ENCODE peak calls at places on chromosomes 12 and 14, in nine cellular contexts. N, U, Y, C, S, G, A, E and D are unnamed samples.

GRCh38 chr14:58805605-58806358 is 168.0 kb downstream of the DACT1 start:
- DNase-seq in N (no peak), U (no peak), Y (no peak), C (peak), S (no peak), G (no peak), A (no peak), E (no peak), D (no peak)

GRCh38 chr12:69519871-69520270 is 49.7 kb downstream of the FRS2 start:
- DNase-seq in N (no peak), U (no peak), Y (no peak), C (peak), S (no peak), G (no peak), A (no peak), E (no peak), D (no peak)

GRCh38 chr12:19248929-19249602 is 119.5 kb downstream of the PLEKHA5 start:
- DNase-seq in N (no peak), U (no peak), Y (no peak), C (peak), S (no peak), G (no peak), A (no peak), E (no peak), D (no peak)

GRCh38 chr12:53232641-53233538 is 881 bp upstream of the RARG start:
- DNase-seq in N (peak), U (no peak), Y (peak), C (peak), S (no peak), G (no peak), A (no peak), E (peak), D (no peak)

GRCh38 chr14:71525663-71526246 is 406.5 kb upstream of the RGS6 start:
- DNase-seq in N (no peak), U (no peak), Y (no peak), C (no peak), S (no peak), G (no peak), A (no peak), E (no peak), D (no peak)

GRCh38 chr14:51219473-51220448 is 20.3 kb upstream of the TMX1 start:
- DNase-seq in N (no peak), U (peak), Y (no peak), C (peak), S (no peak), G (no peak), A (no peak), E (no peak), D (no peak)

GRCh38 chr12:2970744-2971143 is 11.5 kb downstream of the TEAD4 start:
- DNase-seq in N (no peak), U (no peak), Y (no peak), C (no peak), S (no peak), G (no peak), A (no peak), E (no peak), D (no peak)

GRCh38 chr12:8648598-8649205 is 13.9 kb downstream of the MFAP5 start:
- DNase-seq in N (no peak), U (peak), Y (no peak), C (no peak), S (no peak), G (peak), A (peak), E (no peak), D (no peak)

GRCh38 chr14:100221419-100222218 is 17.3 kb upstream of the YY1 start:
- DNase-seq in N (peak), U (peak), Y (no peak), C (peak), S (no peak), G (peak), A (peak), E (peak), D (no peak)

GRCh38 chr12:92628476-92628875 is 74.3 kb upstream of the PLEKHG7 start:
- DNase-seq in N (no peak), U (no peak), Y (no peak), C (peak), S (no peak), G (no peak), A (no peak), E (no peak), D (no peak)

GRCh38 chr12:111393700-111394275 is 11.9 kb upstream of the SH2B3 start:
- DNase-seq in N (peak), U (no peak), Y (peak), C (no peak), S (no peak), G (no peak), A (no peak), E (peak), D (no peak)

GRCh38 chr14:74910556-74910955 is 12.5 kb downstream of the RPS6KL1 start:
- DNase-seq in N (no peak), U (no peak), Y (peak), C (no peak), S (no peak), G (no peak), A (no peak), E (no peak), D (no peak)

GRCh38 chr12:13120431-13120830 is 17.0 kb upstream of the GSG1 start:
- DNase-seq in N (no peak), U (no peak), Y (no peak), C (no peak), S (no peak), G (no peak), A (no peak), E (no peak), D (no peak)

GRCh38 chr12:4251228-4251891 is 22.2 kb upstream of the CCND2 start:
- DNase-seq in N (no peak), U (no peak), Y (no peak), C (no peak), S (no peak), G (no peak), A (no peak), E (no peak), D (no peak)

GRCh38 chr12:105882404-105882803 is 256.4 kb downstream of the NUAK1 start:
- DNase-seq in N (peak), U (no peak), Y (peak), C (peak), S (no peak), G (no peak), A (no peak), E (no peak), D (no peak)

GRCh38 chr12:104720346-104721064 is 237.6 kb downstream of the SLC41A2 start:
- DNase-seq in N (no peak), U (peak), Y (no peak), C (peak), S (no peak), G (peak), A (no peak), E (no peak), D (no peak)

GRCh38 chr14:69101331-69101826 is 51.5 kb downstream of the DCAF5 start:
- DNase-seq in N (no peak), U (peak), Y (peak), C (peak), S (no peak), G (no peak), A (no peak), E (no peak), D (no peak)

GRCh38 chr14:85122690-85123089 is 407.3 kb upstream of the FLRT2 start:
- DNase-seq in N (no peak), U (no peak), Y (no peak), C (peak), S (no peak), G (no peak), A (no peak), E (no peak), D (no peak)

GRCh38 chr12:49588761-49589516 is 16.5 kb downstream of the FAM186B start:
- DNase-seq in N (no peak), U (no peak), Y (no peak), C (no peak), S (no peak), G (no peak), A (no peak), E (no peak), D (no peak)

GRCh38 chr12:67766370-67766769 is 117.8 kb downstream of the DYRK2 start:
- DNase-seq in N (no peak), U (no peak), Y (no peak), C (peak), S (no peak), G (no peak), A (no peak), E (no peak), D (no peak)

GRCh38 chr12:88419794-88420193 is 160.5 kb downstream of the KITLG start:
- DNase-seq in N (no peak), U (no peak), Y (no peak), C (peak), S (no peak), G (no peak), A (no peak), E (no peak), D (no peak)

GRCh38 chr12:107736914-107737313 is 24.0 kb downstream of the PRDM4 start:
- DNase-seq in N (no peak), U (peak), Y (no peak), C (no peak), S (no peak), G (peak), A (peak), E (no peak), D (no peak)

GRCh38 chr12:107730942-107731341 is 30.0 kb downstream of the PRDM4 start:
- DNase-seq in N (no peak), U (no peak), Y (no peak), C (no peak), S (no peak), G (no peak), A (no peak), E (no peak), D (no peak)

GRCh38 chr12:107734139-107734538 is 26.8 kb downstream of the PRDM4 start:
- DNase-seq in N (no peak), U (no peak), Y (no peak), C (no peak), S (no peak), G (no peak), A (no peak), E (no peak), D (no peak)

GRCh38 chr12:107732365-107732764 is 28.6 kb downstream of the PRDM4 start:
- DNase-seq in N (no peak), U (no peak), Y (no peak), C (no peak), S (no peak), G (no peak), A (no peak), E (no peak), D (peak)

GRCh38 chr12:107731376-107731775 is 29.6 kb downstream of the PRDM4 start:
- DNase-seq in N (no peak), U (peak), Y (no peak), C (no peak), S (no peak), G (peak), A (peak), E (no peak), D (no peak)
- TF ChIP-seq CTCF in N (no peak), U (no peak), Y (no peak), C (no peak), S (no peak), G (no peak), A (no peak), E (no peak), D (no peak)

GRCh38 chr14:94542111-94542810 is 19.0 kb upstream of the SERPINA4 start:
- DNase-seq in N (no peak), U (peak), Y (no peak), C (peak), S (no peak), G (no peak), A (no peak), E (no peak), D (no peak)

GRCh38 chr14:94539181-94539580 is 22.1 kb upstream of the SERPINA4 start:
- DNase-seq in N (no peak), U (no peak), Y (no peak), C (no peak), S (no peak), G (no peak), A (no peak), E (no peak), D (no peak)

GRCh38 chr14:94538070-94538740 is 23.0 kb upstream of the SERPINA4 start:
- DNase-seq in N (no peak), U (peak), Y (no peak), C (no peak), S (no peak), G (no peak), A (no peak), E (no peak), D (no peak)

GRCh38 chr14:94541234-94541975 is 19.8 kb upstream of the SERPINA4 start:
- DNase-seq in N (no peak), U (no peak), Y (no peak), C (no peak), S (no peak), G (no peak), A (no peak), E (no peak), D (no peak)

DNA sequence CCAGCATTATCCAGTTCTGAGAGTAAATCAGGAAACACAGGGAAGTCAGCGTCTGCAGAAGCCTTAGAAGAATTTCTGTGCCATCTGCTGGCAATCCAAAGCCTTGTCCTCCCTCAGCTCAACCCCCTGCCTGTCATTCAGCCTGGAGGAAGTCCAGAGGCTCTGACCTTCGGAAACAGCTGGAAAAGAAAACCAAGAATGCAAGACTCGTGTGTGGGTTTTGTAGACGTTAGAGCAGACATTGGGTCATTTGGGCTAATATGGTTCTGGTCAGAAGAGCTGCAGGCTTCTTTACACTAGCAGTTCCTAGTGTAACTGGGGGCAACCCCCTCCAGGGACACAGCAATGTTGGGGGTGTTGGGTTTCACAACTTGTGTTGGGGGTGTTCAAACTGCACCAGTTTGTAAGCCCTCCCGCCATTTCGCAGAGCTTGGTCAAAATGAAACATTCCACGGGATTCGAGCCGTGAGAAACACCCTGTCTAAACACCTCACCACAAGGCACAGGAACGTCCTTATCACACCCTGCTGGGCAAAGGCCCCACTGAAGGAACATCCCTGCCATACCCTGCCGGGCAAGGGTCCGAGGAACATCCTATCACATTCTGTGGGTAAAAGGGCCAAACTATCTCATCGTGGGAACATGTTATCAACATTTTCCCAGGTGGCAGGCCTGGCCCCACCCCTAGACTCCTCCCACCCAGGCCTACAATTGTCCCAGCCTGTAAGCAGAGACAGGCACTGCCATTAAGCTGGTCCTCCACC is 21.0 kb upstream of the SERPINA4 start:
- DNase-seq in N (no peak), U (peak), Y (no peak), C (no peak), S (no peak), G (no peak), A (no peak), E (no peak), D (peak)
- TF ChIP-seq CTCF in N (no peak), U (no peak), Y (no peak), C (no peak), S (no peak), G (no peak), A (no peak), E (no peak), D (no peak)

DNA sequence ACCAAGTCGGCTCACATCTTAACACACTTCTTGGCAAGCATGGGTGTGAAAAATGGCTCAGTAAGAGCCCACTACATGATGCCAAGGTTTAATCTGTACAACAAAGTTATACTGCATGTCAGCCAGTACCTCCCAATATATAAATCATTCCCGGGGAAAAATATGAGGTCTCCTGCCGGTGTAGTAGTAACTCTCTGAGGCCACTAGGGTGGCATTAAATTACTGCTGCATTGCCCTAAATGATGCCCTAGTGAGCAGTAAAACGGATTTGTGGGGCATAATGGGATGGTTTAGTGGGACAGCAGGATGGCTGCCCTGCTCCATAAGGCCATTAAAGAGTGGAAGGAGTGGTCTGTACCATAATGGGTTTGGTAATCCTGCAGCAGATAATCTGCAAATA is 267.7 kb downstream of the MED13L start:
- DNase-seq in N (no peak), U (no peak), Y (no peak), C (no peak), S (no peak), G (no peak), A (no peak), E (no peak), D (no peak)
- TF ChIP-seq CTCF in N (peak), U (peak), Y (peak), C (no peak), S (peak), G (peak), A (peak), E (peak), D (peak)

DNA sequence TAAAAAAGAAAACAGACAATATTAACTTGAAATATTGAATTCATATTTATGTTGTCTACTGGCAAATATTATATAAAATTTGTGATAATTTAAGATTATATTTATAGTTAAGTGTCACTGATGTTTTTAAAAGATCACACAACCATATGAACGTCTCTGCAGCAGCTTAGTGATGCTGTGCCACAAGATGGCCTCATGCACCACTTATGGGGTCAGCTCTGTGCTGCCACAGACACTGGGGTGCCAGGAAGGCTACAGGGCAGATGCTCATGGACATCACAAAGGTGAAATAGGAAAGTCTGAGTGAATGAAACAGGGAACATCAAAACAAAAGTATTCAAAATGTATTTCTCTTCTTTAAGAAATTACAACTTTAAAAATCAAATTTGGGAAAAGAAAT is 13.1 kb downstream of the ATXN3 start:
- DNase-seq in N (no peak), U (no peak), Y (peak), C (no peak), S (no peak), G (no peak), A (no peak), E (no peak), D (no peak)
- TF ChIP-seq CTCF in N (no peak), U (peak), Y (peak), C (no peak), S (no peak), G (peak), A (peak), E (no peak), D (no peak)

DNA sequence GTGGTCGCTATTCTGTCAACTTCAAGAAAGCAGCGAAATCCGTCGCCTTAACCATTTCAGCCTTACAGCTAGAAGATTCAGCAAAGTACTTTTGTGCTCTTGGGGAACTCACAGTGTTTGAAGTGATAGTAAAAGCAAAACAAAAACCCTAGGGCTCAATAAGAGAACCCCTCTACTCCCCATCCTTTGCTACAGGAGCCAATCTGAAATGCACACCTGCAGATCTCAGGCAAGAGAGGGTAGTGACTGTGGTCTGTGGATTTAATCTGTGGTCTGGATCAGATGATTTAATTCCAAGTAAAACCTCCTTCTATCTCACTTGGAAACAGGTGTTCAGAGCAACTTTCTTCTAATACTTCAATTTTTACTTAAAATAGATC is 422.9 kb upstream of the OR4E1 start:
- DNase-seq in N (no peak), U (no peak), Y (no peak), C (no peak), S (no peak), G (no peak), A (no peak), E (no peak), D (no peak)
- TF ChIP-seq CTCF in N (no peak), U (no peak), Y (no peak), C (no peak), S (no peak), G (no peak), A (no peak), E (no peak), D (no peak)

GRCh38 chr14:45201908-45202307 is 51.1 kb downstream of the MIS18BP1 start:
- DNase-seq in N (no peak), U (peak), Y (peak), C (peak), S (no peak), G (peak), A (no peak), E (no peak), D (peak)
- TF ChIP-seq CTCF in N (no peak), U (peak), Y (no peak), C (no peak), S (no peak), G (peak), A (peak), E (no peak), D (no peak)

GRCh38 chr12:752673-753400 is 458 bp downstream of the WNK1 start:
- DNase-seq in N (peak), U (peak), Y (peak), C (peak), S (peak), G (peak), A (no peak), E (peak), D (peak)
- TF ChIP-seq CTCF in N (peak), U (no peak), Y (peak), C (no peak), S (no peak), G (peak), A (peak), E (peak), D (peak)

DNA sequence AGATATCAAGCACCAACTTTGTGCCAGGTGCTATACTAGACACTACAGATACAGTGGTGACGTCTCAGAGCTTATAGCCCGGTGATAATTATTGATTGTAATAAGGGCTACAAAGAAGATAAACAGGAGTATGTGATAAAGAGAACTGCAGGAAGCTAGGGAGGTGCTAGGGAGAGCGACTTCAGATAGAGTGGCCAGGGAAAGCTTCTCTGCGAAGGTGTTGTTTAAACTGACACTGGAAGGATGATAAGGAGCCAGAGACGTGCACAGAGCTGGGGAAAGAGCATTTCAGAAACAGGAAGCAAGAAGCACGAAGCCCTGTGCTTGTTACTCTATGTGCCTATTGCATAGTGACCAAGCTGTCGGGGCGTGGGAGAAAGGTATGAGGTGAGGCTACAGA is 48.1 kb upstream of the OTX2 start:
- DNase-seq in N (no peak), U (no peak), Y (no peak), C (no peak), S (no peak), G (no peak), A (no peak), E (no peak), D (no peak)
- TF ChIP-seq CTCF in N (no peak), U (no peak), Y (no peak), C (no peak), S (no peak), G (no peak), A (no peak), E (no peak), D (no peak)

GRCh38 chr14:60722163-60722835 is 1.9 kb downstream of the SIX4 start:
- DNase-seq in N (peak), U (peak), Y (peak), C (peak), S (peak), G (peak), A (no peak), E (peak), D (peak)

GRCh38 chr14:60720391-60720790 is 3.8 kb downstream of the SIX4 start:
- DNase-seq in N (no peak), U (no peak), Y (no peak), C (no peak), S (no peak), G (no peak), A (no peak), E (no peak), D (no peak)

GRCh38 chr14:60720962-60721330 is 3.2 kb downstream of the SIX4 start:
- DNase-seq in N (no peak), U (no peak), Y (no peak), C (no peak), S (no peak), G (no peak), A (no peak), E (no peak), D (no peak)

GRCh38 chr14:60722836-60723217 is 1.3 kb downstream of the SIX4 start:
- DNase-seq in N (no peak), U (no peak), Y (no peak), C (peak), S (peak), G (no peak), A (no peak), E (peak), D (no peak)

GRCh38 chr14:60721331-60722162 is 2.6 kb downstream of the SIX4 start:
- DNase-seq in N (peak), U (peak), Y (peak), C (peak), S (peak), G (peak), A (no peak), E (peak), D (peak)
- TF ChIP-seq CTCF in N (no peak), U (no peak), Y (peak), C (peak), S (peak), G (peak), A (peak), E (peak), D (no peak)